ENCODE peak calls at places on chromosome 3, in ten cellular contexts. V is GM04504; H is T-cell; C is GM12878; Z is tibial nerve; A is sciatic nerve; N is BJ; G is mesothelial cell of epicardium; T is activated CD4-positive, CD25-positive, alpha-beta regulatory T cell treated with anti-CD3 and anti-CD28 coated beads, Interleukin-2, amount 50 U/mL, for 72 hours; B is nephron progenitor cell. E is an unnamed sample.

GRCh38 chr3:188439080-188439479 is 285.1 kb downstream of the LPP start:
- DNase-seq in G (no peak), H (peak; percentile 9), B (no peak), A (no peak), V (no peak), T (no peak), Z (no peak), N (no peak), C (no peak), E (no peak)

GRCh38 chr3:35727179-35727578 is 87.9 kb downstream of the ARPP21 start:
- DNase-seq in A (no peak), T (no peak), B (no peak), C (no peak), G (no peak), Z (no peak), N (no peak), H (no peak), V (no peak), E (no peak)

GRCh38 chr3:64049832-64050231 is 26.5 kb upstream of the PSMD6 start:
- DNase-seq in G (no peak), V (no peak), Z (no peak), B (no peak), H (no peak), A (no peak), T (no peak), C (no peak), N (no peak), E (peak; percentile 27)

GRCh38 chr3:123877466-123877865 is 6.7 kb downstream of the MYLK start:
- DNase-seq in V (no peak), Z (no peak), N (no peak), H (no peak), B (no peak), A (no peak), T (no peak), C (no peak), G (no peak), E (no peak)

GRCh38 chr3:29280675-29281264 is at the start of gene RBMS3:
- DNase-seq in Z (peak; percentile 80), V (peak; percentile 94), C (peak; percentile 45), H (no peak), T (peak; percentile 33), A (peak; percentile 93), B (peak; percentile 70), G (peak; percentile 38), N (peak; percentile 83), E (peak; percentile 68)

GRCh38 chr3:182384182-182384581 is 409.1 kb upstream of the ATP11B start:
- DNase-seq in Z (no peak), C (no peak), G (no peak), H (no peak), B (no peak), T (no peak), V (no peak), N (no peak), A (no peak), E (no peak)

GRCh38 chr3:29255854-29256696 is 24.8 kb upstream of the RBMS3 start:
- DNase-seq in A (no peak), N (no peak), G (no peak), C (no peak), T (no peak), Z (no peak), H (no peak), V (no peak), B (no peak), E (no peak)

GRCh38 chr3:140922634-140923033 is 19.0 kb upstream of the SLC25A36 start:
- DNase-seq in T (no peak), Z (no peak), C (no peak), N (no peak), V (no peak), G (no peak), B (no peak), H (no peak), A (no peak), E (no peak)

GRCh38 chr3:100214574-100214964 is 46.2 kb upstream of the TBC1D23 start:
- DNase-seq in G (no peak), H (no peak), C (no peak), A (no peak), Z (no peak), T (no peak), V (no peak), B (no peak), N (no peak), E (no peak)

GRCh38 chr3:188734395-188734794 is 437.4 kb upstream of the TPRG1 start:
- DNase-seq in C (no peak), B (no peak), Z (no peak), V (no peak), H (no peak), A (no peak), T (no peak), N (no peak), G (no peak), E (no peak)

GRCh38 chr3:84977021-84977420 is 18.2 kb downstream of the CADM2 start:
- DNase-seq in A (no peak), V (no peak), G (no peak), H (no peak), N (no peak), B (no peak), Z (no peak), C (no peak), T (no peak), E (no peak)

GRCh38 chr3:194375473-194375872 is 5.9 kb upstream of the LRRC15 start:
- DNase-seq in B (peak; percentile 26), V (no peak), G (no peak), N (no peak), H (no peak), Z (no peak), T (no peak), A (no peak), C (no peak), E (no peak)

GRCh38 chr3:195100903-195101591 is 169.9 kb downstream of the XXYLT1 start:
- DNase-seq in B (no peak), A (peak; percentile 63), T (no peak), Z (no peak), N (no peak), G (no peak), H (no peak), C (no peak), V (peak; percentile 48), E (no peak)

GRCh38 chr3:144112036-144112435 is 140.4 kb downstream of the DIPK2A start:
- DNase-seq in Z (no peak), T (no peak), N (no peak), A (no peak), G (no peak), V (no peak), H (no peak), B (no peak), C (no peak), E (no peak)

GRCh38 chr3:138890555-138891187 is 55.9 kb upstream of the PIK3CB start:
- DNase-seq in H (no peak), V (no peak), G (no peak), A (no peak), Z (no peak), T (no peak), B (no peak), C (peak; percentile 57), N (no peak), E (no peak)

GRCh38 chr3:166274342-166274741 is 437.1 kb upstream of the BCHE start:
- DNase-seq in Z (no peak), A (no peak), T (no peak), B (no peak), C (no peak), H (no peak), G (no peak), V (no peak), N (no peak), E (no peak)

GRCh38 chr3:131009698-131010097 is 16.9 kb downstream of the ASTE1 start:
- DNase-seq in N (no peak), V (no peak), T (no peak), H (no peak), C (no peak), B (no peak), A (no peak), Z (no peak), G (no peak), E (no peak)

GRCh38 chr3:148420251-148420650 is 277.5 kb upstream of the AGTR1 start:
- DNase-seq in Z (no peak), N (no peak), A (no peak), V (no peak), T (no peak), B (no peak), G (no peak), H (no peak), C (no peak), E (no peak)

GRCh38 chr3:127377801-127378442 is 90.1 kb upstream of the PRR20G start:
- DNase-seq in N (no peak), G (no peak), Z (no peak), C (no peak), A (no peak), T (no peak), V (no peak), B (no peak), H (no peak), E (no peak)